ENCODE peak calls at places on chromosomes 6 and 20, in seven cellular contexts. One of them, this sample, is unnamed.
A peak's percentile ranks its signal among the peaks of the same experiment; 100 is the strongest.

GRCh38 chr6:164097557-164098398 is 683.3 kb downstream of the QKI start:
- DNase-seq in H4: peak; percentile 21
- DNase-seq in kidney tubule cell: peak; percentile 77
- DNase-seq in T-cell: no peak
- DNase-seq in HepG2: no peak
- DNase-seq in colonic mucosa: no peak
- DNase-seq in nephron progenitor cell: no peak
- DNase-seq in this sample: no peak

GRCh38 chr6:140857734-140858380 is 1274.9 kb upstream of the GJE1 start:
- DNase-seq in nephron progenitor cell: no peak
- DNase-seq in kidney tubule cell: peak; percentile 71
- DNase-seq in H4: peak; percentile 73
- DNase-seq in colonic mucosa: no peak
- DNase-seq in HepG2: no peak
- DNase-seq in T-cell: no peak
- DNase-seq in this sample: no peak

GRCh38 chr6:951782-952181 is 258.8 kb upstream of the EXOC2 start:
- DNase-seq in T-cell: no peak
- DNase-seq in colonic mucosa: no peak
- DNase-seq in kidney tubule cell: no peak
- DNase-seq in nephron progenitor cell: no peak
- DNase-seq in H4: no peak
- DNase-seq in HepG2: no peak
- DNase-seq in this sample: no peak

GRCh38 chr20:58140787-58141396 is 87.6 kb downstream of the ANKRD60 start:
- DNase-seq in HepG2: no peak
- DNase-seq in T-cell: no peak
- DNase-seq in kidney tubule cell: no peak
- DNase-seq in nephron progenitor cell: no peak
- DNase-seq in H4: no peak
- DNase-seq in colonic mucosa: no peak
- DNase-seq in this sample: no peak

GRCh38 chr20:33301192-33301930 is 18.3 kb downstream of the BPIFB1 start:
- DNase-seq in kidney tubule cell: no peak
- DNase-seq in T-cell: no peak
- DNase-seq in HepG2: no peak
- DNase-seq in nephron progenitor cell: no peak
- DNase-seq in H4: no peak
- DNase-seq in colonic mucosa: no peak
- DNase-seq in this sample: no peak

GRCh38 chr6:151900897-151901485 is 93.5 kb downstream of the ESR1 start:
- DNase-seq in T-cell: no peak
- DNase-seq in HepG2: peak; percentile 5
- DNase-seq in colonic mucosa: no peak
- DNase-seq in nephron progenitor cell: no peak
- DNase-seq in H4: no peak
- DNase-seq in kidney tubule cell: peak; percentile 9
- DNase-seq in this sample: no peak

GRCh38 chr20:62768234-62768814 is 27.9 kb upstream of the MRGBP start:
- DNase-seq in nephron progenitor cell: no peak
- DNase-seq in H4: no peak
- DNase-seq in kidney tubule cell: no peak
- DNase-seq in T-cell: no peak
- DNase-seq in colonic mucosa: no peak
- DNase-seq in HepG2: no peak
- DNase-seq in this sample: no peak

GRCh38 chr6:84762220-84762940 is 2.0 kb downstream of the TBX18 start:
- DNase-seq in kidney tubule cell: no peak
- DNase-seq in colonic mucosa: no peak
- DNase-seq in T-cell: no peak
- DNase-seq in H4: no peak
- DNase-seq in HepG2: no peak
- DNase-seq in nephron progenitor cell: peak; percentile 50
- DNase-seq in this sample: no peak

GRCh38 chr20:1189827-1190226 is 5.0 kb upstream of the TMEM74B start:
- DNase-seq in HepG2: no peak
- DNase-seq in H4: no peak
- DNase-seq in colonic mucosa: no peak
- DNase-seq in T-cell: no peak
- DNase-seq in kidney tubule cell: no peak
- DNase-seq in nephron progenitor cell: no peak
- DNase-seq in this sample: no peak

GRCh38 chr20:56091635-56092180 is 86.4 kb upstream of the CBLN4 start:
- DNase-seq in H4: no peak
- DNase-seq in kidney tubule cell: peak; percentile 88
- DNase-seq in T-cell: no peak
- DNase-seq in nephron progenitor cell: no peak
- DNase-seq in HepG2: no peak
- DNase-seq in colonic mucosa: no peak
- DNase-seq in this sample: no peak

GRCh38 chr6:80404889-80405288 is 298.4 kb downstream of the BCKDHB start:
- DNase-seq in kidney tubule cell: no peak
- DNase-seq in H4: no peak
- DNase-seq in HepG2: no peak
- DNase-seq in nephron progenitor cell: no peak
- DNase-seq in colonic mucosa: no peak
- DNase-seq in T-cell: no peak
- DNase-seq in this sample: no peak

GRCh38 chr20:57560554-57561355 is at the start of gene PCK1:
- DNase-seq in T-cell: no peak
- DNase-seq in kidney tubule cell: peak; percentile 92
- DNase-seq in H4: no peak
- DNase-seq in HepG2: peak; percentile 89
- DNase-seq in nephron progenitor cell: no peak
- DNase-seq in colonic mucosa: peak; percentile 99
- DNase-seq in this sample: no peak

GRCh38 chr20:9043364-9043763 is 25.5 kb upstream of the PLCB4 start:
- DNase-seq in T-cell: no peak
- DNase-seq in kidney tubule cell: no peak
- DNase-seq in H4: no peak
- DNase-seq in nephron progenitor cell: no peak
- DNase-seq in colonic mucosa: no peak
- DNase-seq in HepG2: no peak
- DNase-seq in this sample: no peak

GRCh38 chr6:40409716-40410397 is 177.3 kb downstream of the LRFN2 start:
- DNase-seq in kidney tubule cell: peak; percentile 15
- DNase-seq in nephron progenitor cell: no peak
- DNase-seq in H4: no peak
- DNase-seq in colonic mucosa: no peak
- DNase-seq in HepG2: no peak
- DNase-seq in T-cell: no peak
- DNase-seq in this sample: no peak

GRCh38 chr20:29079769-29080690 is 2177.4 kb upstream of the DEFB115 start:
- DNase-seq in nephron progenitor cell: no peak
- DNase-seq in H4: peak; percentile 87
- DNase-seq in HepG2: peak; percentile 84
- DNase-seq in colonic mucosa: peak; percentile 53
- DNase-seq in T-cell: no peak
- DNase-seq in kidney tubule cell: no peak
- DNase-seq in this sample: no peak